ENCODE peak calls at places on chromosomes 12 and 14, in four cellular contexts. E is HepG2, R is A549, A is GM12878. B is an unnamed sample.

GRCh38 chr14:45199246-45199645 is 53.8 kb downstream of the MIS18BP1 start:
- DNase-seq in E (no peak), R (no peak), A (no peak), B (no peak)

GRCh38 chr12:57389033-57389432 is 41.8 kb downstream of the R3HDM2 start:
- DNase-seq in E (no peak), R (peak), A (no peak), B (no peak)

GRCh38 chr12:4027412-4027811 is 154.2 kb upstream of the PARP11 start:
- DNase-seq in E (peak), R (no peak), A (no peak), B (no peak)

GRCh38 chr12:131105736-131106356 is 152.1 kb downstream of the ADGRD1 start:
- DNase-seq in E (no peak), R (no peak), A (no peak), B (no peak)

GRCh38 chr12:83067981-83068380 is 381.3 kb downstream of the TMTC2 start:
- DNase-seq in E (no peak), R (no peak), A (no peak), B (no peak)

GRCh38 chr14:36317650-36318049 is 2.8 kb downstream of the MBIP start:
- DNase-seq in E (no peak), R (peak), A (no peak), B (no peak)

GRCh38 chr12:31326689-31327659 is 1.0 kb upstream of the SINHCAF start:
- DNase-seq in E (no peak), R (no peak), A (no peak), B (no peak)

GRCh38 chr12:91383106-91383505 is 200.5 kb upstream of the DCN start:
- DNase-seq in E (no peak), R (no peak), A (no peak), B (no peak)

GRCh38 chr12:109601557-109601956 is 28.0 kb downstream of the MVK start:
- DNase-seq in E (no peak), R (no peak), A (no peak), B (no peak)
- TF ChIP-seq HDAC2 in E (no peak), R (no peak), A (no peak), B (no peak)

DNA sequence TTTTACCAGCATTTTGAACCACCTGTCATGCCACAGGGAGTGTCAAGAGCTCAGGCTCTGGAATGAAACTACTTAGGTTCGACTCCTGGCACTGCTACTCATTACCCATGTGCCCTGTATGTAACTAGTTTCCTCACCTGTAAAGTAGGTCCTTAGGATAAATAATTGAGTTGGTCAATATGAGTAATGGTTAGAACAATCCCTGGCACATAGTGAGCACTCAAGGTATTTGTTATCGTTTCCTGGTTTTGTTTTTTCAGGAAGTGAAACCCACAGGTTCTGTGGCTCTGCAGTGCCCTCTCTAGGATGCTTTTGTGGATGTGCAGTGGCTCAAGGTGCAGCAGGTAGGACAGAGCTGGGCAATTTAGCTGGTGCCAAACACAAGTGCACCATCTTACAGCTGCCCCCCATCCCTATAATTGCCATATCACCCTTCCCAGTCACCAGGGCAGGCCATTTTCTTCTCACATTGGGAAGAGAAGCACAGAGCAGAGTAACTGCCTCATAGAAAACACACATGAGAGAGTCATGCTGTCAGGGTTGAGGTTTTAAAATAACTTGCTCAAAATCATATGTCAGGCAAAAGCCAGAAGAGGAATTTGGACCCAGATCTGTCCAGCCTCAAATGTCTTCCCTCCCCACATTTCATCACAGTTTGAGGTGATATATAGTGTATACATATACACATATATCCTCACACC is 297.5 kb downstream of the RPAP3 start:
- DNase-seq in E (peak), R (peak), A (peak), B (no peak)
- TF ChIP-seq HDAC2 in E (no peak), R (no peak), A (no peak), B (no peak)

GRCh38 chr14:105485720-105486332 is 860 bp upstream of the CRIP1 start:
- DNase-seq in E (peak), R (peak), A (no peak), B (peak)

GRCh38 chr14:105482486-105483110 is 4.1 kb upstream of the CRIP1 start:
- DNase-seq in E (no peak), R (no peak), A (no peak), B (no peak)

GRCh38 chr14:105484997-105485393 is 1.7 kb upstream of the CRIP1 start:
- DNase-seq in E (no peak), R (no peak), A (no peak), B (peak)

GRCh38 chr14:105483300-105484068 is 3.2 kb upstream of the CRIP1 start:
- DNase-seq in E (no peak), R (no peak), A (no peak), B (no peak)

DNA sequence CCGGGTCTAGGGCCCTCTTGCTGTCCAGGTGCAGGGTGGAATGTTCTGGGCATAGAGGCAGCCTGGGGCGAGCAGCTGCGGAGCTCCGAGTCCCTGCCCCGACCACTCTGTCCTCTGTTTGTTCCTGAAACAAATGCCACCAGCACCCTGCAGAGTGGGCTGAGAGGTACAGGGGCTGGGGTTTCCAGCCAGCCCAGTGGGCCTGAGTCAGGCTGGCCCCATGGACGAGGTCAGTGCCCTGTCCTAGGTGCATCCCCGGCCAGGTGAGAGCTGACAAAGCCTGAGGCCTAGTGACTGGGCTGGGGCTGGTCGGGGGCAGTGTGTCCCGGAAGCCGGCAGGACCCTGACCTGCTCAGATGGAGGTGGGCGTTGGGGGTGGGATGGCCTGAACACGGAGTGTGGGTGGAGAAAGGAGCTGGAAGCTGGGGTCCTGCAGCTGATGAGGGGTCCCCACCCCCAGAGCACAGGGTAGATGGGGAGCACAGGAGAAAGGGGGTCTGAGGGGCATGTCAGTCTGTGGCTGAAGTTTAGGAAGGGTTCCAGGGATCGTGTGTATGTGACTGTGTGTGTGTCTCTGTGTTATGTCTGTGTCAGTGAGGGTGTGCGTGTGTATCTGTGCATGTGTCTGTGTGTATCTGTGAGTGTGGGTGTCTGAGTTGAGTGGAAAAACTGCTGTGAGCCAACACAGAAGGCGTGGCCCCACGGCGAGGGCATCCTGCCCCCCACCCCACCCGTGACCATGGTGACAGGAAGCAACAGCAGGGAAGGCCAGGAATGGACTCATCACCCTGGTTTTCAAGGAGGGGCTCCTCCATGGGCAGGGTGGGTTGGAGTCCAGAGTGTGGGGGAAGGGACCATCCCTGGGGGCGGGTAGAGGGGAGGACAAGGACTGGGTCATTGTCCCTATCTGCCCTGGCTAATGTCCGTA is 2.4 kb upstream of the CRIP1 start:
- DNase-seq in E (no peak), R (no peak), A (no peak), B (peak)
- TF ChIP-seq HDAC2 in E (no peak), R (no peak), A (no peak), B (no peak)

DNA sequence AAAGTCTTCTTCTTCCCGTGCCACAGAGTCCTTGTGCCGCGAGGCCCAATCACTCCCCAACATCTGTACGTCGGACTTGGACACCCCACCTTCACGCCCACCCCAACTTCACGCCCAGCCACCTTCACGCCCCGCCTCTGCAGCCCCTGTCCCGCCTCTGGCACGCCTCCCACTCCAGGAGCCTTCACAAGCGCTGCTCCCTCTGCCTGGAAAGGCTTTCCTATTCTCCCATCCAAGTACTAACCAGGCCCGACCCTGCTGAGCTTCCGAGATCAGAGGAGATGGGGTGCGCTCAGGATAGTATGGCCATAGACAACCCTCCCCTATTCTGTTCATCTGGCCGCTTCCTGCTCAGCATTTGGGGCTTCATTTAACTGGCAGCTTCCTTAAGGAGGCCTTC is 17.3 kb upstream of the EIF5 start:
- DNase-seq in E (no peak), R (no peak), A (no peak), B (no peak)
- TF ChIP-seq HDAC2 in E (no peak), R (no peak), A (no peak), B (no peak)

DNA sequence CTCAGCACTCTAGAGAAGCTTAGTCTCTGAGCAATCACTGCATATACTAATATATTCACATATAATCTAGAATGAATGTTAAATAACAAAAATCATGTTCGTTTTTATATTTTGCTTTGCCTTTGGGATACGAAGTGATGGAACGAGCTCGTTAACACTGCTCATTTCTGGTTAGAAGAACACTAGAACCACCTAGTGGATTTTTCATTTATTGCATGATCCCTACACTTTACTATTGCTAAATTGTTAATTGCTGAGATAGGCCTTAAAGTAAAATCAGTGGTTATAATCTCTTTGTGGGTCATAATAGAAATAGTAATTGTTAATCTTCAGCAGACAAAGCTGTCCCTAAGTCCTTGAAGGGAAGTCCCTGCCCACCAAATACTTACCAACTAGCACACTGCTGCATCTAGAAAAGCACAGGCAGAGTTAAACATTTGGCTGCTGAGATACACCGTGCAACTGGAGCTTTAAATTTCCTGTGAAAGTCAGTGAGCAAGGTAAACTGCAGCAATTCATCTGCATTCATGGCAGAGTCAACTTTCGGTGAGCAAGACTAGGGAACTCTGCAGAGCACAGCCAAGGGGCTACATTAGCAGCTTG is 353.7 kb downstream of the APAF1 start:
- DNase-seq in E (peak), R (peak), A (no peak), B (no peak)
- TF ChIP-seq HDAC2 in E (no peak), R (no peak), A (no peak), B (no peak)

GRCh38 chr12:6613776-6614512 is 6.8 kb upstream of the CHD4 start:
- DNase-seq in E (peak), R (peak), A (no peak), B (peak)
- TF ChIP-seq HDAC2 in E (peak), R (no peak), A (no peak), B (no peak)

GRCh38 chr12:23533295-23533694 is 416.2 kb downstream of the SOX5 start:
- DNase-seq in E (no peak), R (no peak), A (no peak), B (no peak)
- TF ChIP-seq HDAC2 in E (no peak), R (no peak), A (no peak), B (no peak)

DNA sequence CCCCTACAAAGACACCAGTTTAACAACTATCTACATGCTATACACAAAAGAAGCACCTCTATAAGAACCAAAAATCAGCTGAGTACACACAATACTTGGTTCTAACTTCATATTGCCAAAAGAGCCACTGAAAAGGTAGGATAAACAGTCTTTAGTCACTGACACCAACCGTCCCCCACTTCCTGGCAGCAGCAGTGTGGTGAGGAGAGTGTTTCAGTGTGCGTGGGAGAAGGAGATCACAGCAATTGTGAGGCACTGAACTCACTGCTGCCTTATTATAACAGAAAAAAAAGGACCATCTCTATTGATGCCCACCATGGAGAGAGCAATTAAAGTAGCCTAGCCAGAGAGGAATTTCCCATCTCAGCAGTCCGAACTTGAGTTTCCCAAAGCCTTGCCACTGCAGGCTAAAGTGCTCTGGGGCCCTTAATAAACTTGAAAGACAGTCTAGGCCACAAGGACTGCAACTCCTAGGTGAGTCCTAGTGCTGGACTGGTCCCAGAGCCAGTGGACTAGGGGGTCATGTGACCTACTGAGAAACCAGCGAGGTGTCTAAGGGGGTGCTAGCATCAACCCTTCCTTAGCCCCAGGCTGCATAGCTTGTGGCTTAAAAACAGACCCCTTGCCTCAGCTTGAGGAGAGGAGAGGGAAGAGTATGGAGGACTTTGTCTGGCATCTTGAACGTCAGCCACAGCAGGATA is 37.1 kb upstream of the LMNTD1 start:
- DNase-seq in E (no peak), R (no peak), A (no peak), B (no peak)
- TF ChIP-seq HDAC2 in E (no peak), R (no peak), A (no peak), B (no peak)

B was measured in H1.